ENCODE peak calls at places on chromosomes 3 and 15, in ten cellular contexts. I is fibroblast of lung; F is foreskin keratinocyte; D is CD8-positive, alpha-beta T cell; B is naive thymus-derived CD4-positive, alpha-beta T cell; J is suprapubic skin; W is dorsolateral prefrontal cortex; S is CD8-positive, alpha-beta memory T cell; V is WERI-Rb-1; O is lower lobe of right lung. T is an unnamed sample.

GRCh38 chr3:194031349-194031748 is 104.6 kb upstream of the HES1 start:
- DNase-seq in I (no peak), F (no peak), D (no peak), B (no peak), J (no peak), W (no peak), S (no peak), V (no peak), O (no peak), T (no peak)

GRCh38 chr3:31733234-31733667 is 200.5 kb downstream of the STT3B start:
- DNase-seq in I (peak; percentile 17), F (peak; percentile 6), D (no peak), B (no peak), J (no peak), W (no peak), S (no peak), V (no peak), O (no peak), T (no peak)

GRCh38 chr3:23646201-23646955 is 159.4 kb upstream of the UBE2E1 start:
- DNase-seq in I (no peak), F (peak; percentile 39), D (no peak), B (no peak), J (no peak), W (no peak), S (no peak), V (no peak), O (no peak), T (no peak)

GRCh38 chr3:56976666-56977560 is 83.6 kb upstream of the SPATA12 start:
- DNase-seq in I (peak; percentile 64), F (no peak), D (no peak), B (no peak), J (no peak), W (peak; percentile 57), S (no peak), V (no peak), O (no peak), T (no peak)

GRCh38 chr3:195212033-195212748 is 58.8 kb downstream of the XXYLT1 start:
- DNase-seq in I (no peak), F (no peak), D (no peak), B (no peak), J (no peak), W (peak; percentile 29), S (no peak), V (no peak), O (no peak), T (no peak)

GRCh38 chr3:43138488-43139231 is 32.8 kb upstream of the POMGNT2 start:
- DNase-seq in I (no peak), F (no peak), D (no peak), B (no peak), J (no peak), W (no peak), S (no peak), V (no peak), O (no peak), T (no peak)

GRCh38 chr3:143895805-143896204 is 47.5 kb upstream of the SLC9A9 start:
- DNase-seq in I (no peak), F (no peak), D (no peak), B (no peak), J (no peak), W (no peak), S (no peak), V (no peak), O (no peak), T (no peak)

GRCh38 chr3:168250415-168250861 is 154.7 kb upstream of the GOLIM4 start:
- DNase-seq in I (peak; percentile 11), F (peak; percentile 28), D (no peak), B (no peak), J (no peak), W (no peak), S (no peak), V (peak; percentile 27), O (no peak), T (no peak)

GRCh38 chr3:118966700-118967099 is 67.9 kb downstream of the IGSF11 start:
- DNase-seq in I (no peak), F (no peak), D (no peak), B (no peak), J (no peak), W (no peak), S (no peak), V (no peak), O (no peak), T (no peak)

GRCh38 chr3:4978966-4979400 is 254 bp upstream of the BHLHE40 start:
- DNase-seq in I (peak; percentile 99), F (peak; percentile 97), D (peak; percentile 88), B (peak; percentile 38), J (peak; percentile 98), W (peak; percentile 83), S (peak; percentile 91), V (peak; percentile 94), O (peak; percentile 98), T (peak; percentile 95)

GRCh38 chr15:81909229-81910087 is 136.4 kb downstream of the MEX3B start:
- DNase-seq in I (no peak), F (no peak), D (no peak), B (no peak), J (no peak), W (no peak), S (no peak), V (no peak), O (no peak), T (no peak)

GRCh38 chr3:48694610-48695051 is 8.9 kb upstream of the NCKIPSD start:
- DNase-seq in I (peak; percentile 87), F (peak; percentile 85), D (no peak), B (no peak), J (peak; percentile 91), W (peak; percentile 77), S (no peak), V (no peak), O (peak; percentile 69), T (no peak)

GRCh38 chr15:90037961-90038633 is 37.0 kb downstream of the ZNF710 start:
- DNase-seq in I (peak; percentile 82), F (no peak), D (peak; percentile 25), B (no peak), J (peak; percentile 43), W (no peak), S (peak; percentile 46), V (no peak), O (no peak), T (no peak)

GRCh38 chr15:57527382-57528091 is 64.2 kb upstream of the MYZAP start:
- DNase-seq in I (peak; percentile 82), F (peak; percentile 61), D (no peak), B (peak; percentile 46), J (no peak), W (no peak), S (no peak), V (peak; percentile 54), O (no peak), T (no peak)

GRCh38 chr3:50512131-50512530 is 8.7 kb upstream of the CACNA2D2 start:
- DNase-seq in I (no peak), F (no peak), D (no peak), B (no peak), J (no peak), W (no peak), S (no peak), V (peak; percentile 95), O (no peak), T (no peak)

GRCh38 chr3:45677045-45677436 is 12.2 kb upstream of the SACM1L start:
- DNase-seq in I (peak; percentile 27), F (peak; percentile 89), D (peak; percentile 72), B (peak; percentile 77), J (peak; percentile 82), W (no peak), S (peak; percentile 61), V (no peak), O (no peak), T (peak; percentile 45)

GRCh38 chr3:175383366-175383765 is 524.2 kb downstream of the NAALADL2 start:
- DNase-seq in I (no peak), F (no peak), D (no peak), B (no peak), J (no peak), W (no peak), S (no peak), V (no peak), O (no peak), T (no peak)

GRCh38 chr3:136792931-136793330 is 26.0 kb upstream of the SLC35G2 start:
- DNase-seq in I (no peak), F (no peak), D (no peak), B (no peak), J (no peak), W (peak; percentile 35), S (no peak), V (no peak), O (no peak), T (no peak)

GRCh38 chr15:37416103-37416502 is 315.8 kb upstream of the MEIS2 start:
- DNase-seq in I (no peak), F (no peak), D (no peak), B (no peak), J (no peak), W (no peak), S (no peak), V (no peak), O (no peak), T (no peak)
- H3K27me3 ChIP-seq in I (no peaks in the 10 kb centered on the region), F (no peaks in the 10 kb centered on the region), D (no peaks in the 10 kb centered on the region), B (no peaks in the 10 kb centered on the region), J (no peaks in the 10 kb centered on the region), W (no peaks in the 10 kb centered on the region), S (no peaks in the 10 kb centered on the region), V (no peaks in the 10 kb centered on the region), O (no peaks in the 10 kb centered on the region), T (no peaks in the 10 kb centered on the region)

GRCh38 chr3:55143928-55144671 is 216.2 kb upstream of the LRTM1 start:
- DNase-seq in I (peak; percentile 92), F (no peak), D (no peak), B (no peak), J (no peak), W (no peak), S (no peak), V (no peak), O (no peak), T (no peak)
- H3K27ac ChIP-seq in I (no peak overlapping the region), F (no peak overlapping the region), D (no peak overlapping the region), B (no peak overlapping the region), J (no peak overlapping the region), W (no peak overlapping the region), S (no peak overlapping the region), V (no peak overlapping the region), O (no peak overlapping the region), T (no peak overlapping the region)

DNA sequence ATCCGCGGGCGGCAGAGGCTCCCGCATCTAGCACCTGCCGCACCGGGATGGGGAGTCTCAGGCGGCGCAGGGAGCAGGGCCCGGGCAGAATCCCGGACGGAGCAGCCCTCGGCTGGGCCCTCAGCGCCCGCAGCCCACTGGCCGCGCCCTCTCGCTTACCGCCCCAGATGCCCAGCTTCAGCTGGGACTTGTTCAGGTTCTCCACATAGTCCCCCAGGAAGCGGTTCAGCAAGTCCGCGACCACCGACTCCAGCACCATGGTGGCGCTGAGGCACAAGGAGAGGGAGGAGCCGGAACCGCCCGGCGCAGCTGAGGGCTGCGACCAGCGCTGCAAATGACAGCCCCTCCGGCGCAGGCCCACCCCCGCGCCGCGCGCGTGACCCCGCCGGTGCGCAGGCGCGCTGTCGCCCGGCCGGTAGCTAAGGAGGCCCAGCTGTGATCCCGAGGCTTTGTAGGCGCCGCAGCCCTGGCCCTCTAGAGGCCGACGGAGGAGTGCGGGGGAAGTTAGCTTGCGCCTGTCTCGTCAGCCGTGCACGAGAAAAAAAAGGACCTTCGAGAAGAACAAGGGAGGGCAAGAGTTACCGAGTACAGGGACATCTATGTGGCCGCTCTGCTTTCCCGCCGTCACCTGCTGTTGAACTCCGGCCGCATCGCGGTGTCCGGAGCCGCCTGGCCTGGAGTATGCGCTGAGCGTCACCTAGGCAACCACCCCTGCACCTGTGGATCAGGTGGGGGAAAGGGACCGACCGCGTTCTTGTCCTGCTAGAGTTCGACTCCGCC is at the start of gene VPS13C:
- DNase-seq in I (peak; percentile 87), F (peak; percentile 79), D (peak; percentile 88), B (peak; percentile 91), J (peak; percentile 94), W (peak; percentile 92), S (peak; percentile 94), V (peak; percentile 94), O (peak; percentile 95), T (peak; percentile 86)
- H3K27me3 ChIP-seq in I (peaks cover 7% of the 10 kb centered on the region), F (peaks cover 8% of the 10 kb centered on the region), D (no peaks in the 10 kb centered on the region), B (no peaks in the 10 kb centered on the region), J (no peaks in the 10 kb centered on the region), W (no peaks in the 10 kb centered on the region), S (no peaks in the 10 kb centered on the region), V (no peaks in the 10 kb centered on the region), O (no peaks in the 10 kb centered on the region), T (no peaks in the 10 kb centered on the region)

GRCh38 chr3:120148187-120148954 is 54.1 kb upstream of the GSK3B start:
- DNase-seq in I (no peak), F (no peak), D (no peak), B (no peak), J (no peak), W (no peak), S (no peak), V (no peak), O (no peak), T (no peak)
- H3K27ac ChIP-seq in I (no peak overlapping the region), F (peak overlapping the region; percentile 93), D (no peak overlapping the region), B (no peak overlapping the region), J (peak overlapping the region; percentile 84), W (no peak overlapping the region), S (no peak overlapping the region), V (no peak overlapping the region), O (peak overlapping the region; percentile 68), T (no peak overlapping the region)